ENCODE peak calls at places on chromosome 15, in six cellular contexts. U, M, Z, K, X and H are unnamed samples.

GRCh38 chr15:70504305-70504951 is 258.9 kb downstream of the UACA start:
- DNase-seq in U (no peak), M (peak; percentile 73), Z (peak; percentile 83), K (peak; percentile 71), X (no peak), H (no peak)

GRCh38 chr15:62503451-62503850 is 338.4 kb upstream of the C2CD4B start:
- DNase-seq in U (no peak), M (no peak), Z (peak; percentile 71), K (no peak), X (peak; percentile 42), H (peak; percentile 40)

GRCh38 chr15:89662893-89663673 is 7.8 kb upstream of the KIF7 start:
- DNase-seq in U (no peak), M (peak; percentile 90), Z (peak; percentile 80), K (peak; percentile 77), X (peak; percentile 72), H (no peak)

GRCh38 chr15:80059786-80060489 is 462 bp downstream of the ZFAND6 start:
- DNase-seq in U (peak; percentile 32), M (no peak), Z (peak; percentile 68), K (peak; percentile 82), X (peak; percentile 89), H (peak; percentile 62)

GRCh38 chr15:82875411-82876003 is 66.1 kb downstream of the WHAMM start:
- DNase-seq in U (no peak), M (no peak), Z (no peak), K (no peak), X (no peak), H (no peak)

GRCh38 chr15:101514318-101514717 is 24.8 kb upstream of the PCSK6 start:
- DNase-seq in U (no peak), M (no peak), Z (no peak), K (no peak), X (no peak), H (no peak)

GRCh38 chr15:44010114-44010513 is 183.3 kb downstream of the WDR76 start:
- DNase-seq in U (no peak), M (no peak), Z (no peak), K (no peak), X (no peak), H (no peak)

GRCh38 chr15:56805466-56806146 is 72.3 kb upstream of the ZNF280D start:
- DNase-seq in U (peak; percentile 65), M (peak; percentile 66), Z (no peak), K (no peak), X (peak; percentile 14), H (no peak)

GRCh38 chr15:58398643-58399042 is 33.1 kb upstream of the LIPC start:
- DNase-seq in U (no peak), M (no peak), Z (no peak), K (no peak), X (no peak), H (no peak)

GRCh38 chr15:63655683-63656372 is 58.6 kb downstream of the FBXL22 start:
- DNase-seq in U (no peak), M (no peak), Z (no peak), K (no peak), X (no peak), H (no peak)

GRCh38 chr15:66224946-66225345 is 28.6 kb downstream of the MEGF11 start:
- DNase-seq in U (no peak), M (no peak), Z (no peak), K (no peak), X (no peak), H (no peak)

GRCh38 chr15:59369597-59369996 is 3.1 kb downstream of the MYO1E start:
- DNase-seq in U (no peak), M (no peak), Z (no peak), K (no peak), X (no peak), H (no peak)

GRCh38 chr15:44137750-44138149 is 57.3 kb downstream of the FRMD5 start:
- DNase-seq in U (no peak), M (no peak), Z (no peak), K (no peak), X (no peak), H (no peak)

GRCh38 chr15:77138167-77138522 is 67.2 kb upstream of the TSPAN3 start:
- DNase-seq in U (no peak), M (no peak), Z (no peak), K (no peak), X (no peak), H (no peak)

GRCh38 chr15:89200182-89200581 is 21.2 kb downstream of the RLBP1 start:
- DNase-seq in U (no peak), M (no peak), Z (no peak), K (no peak), X (no peak), H (no peak)

GRCh38 chr15:101494251-101494796 is 4.8 kb upstream of the PCSK6 start:
- DNase-seq in U (no peak), M (no peak), Z (no peak), K (no peak), X (peak; percentile 2), H (no peak)

GRCh38 chr15:56608993-56609392 is 124.3 kb downstream of the ZNF280D start:
- DNase-seq in U (no peak), M (no peak), Z (no peak), K (no peak), X (no peak), H (no peak)

GRCh38 chr15:101810451-101810850 is 1.6 kb upstream of the OR4F15 start:
- DNase-seq in U (no peak), M (no peak), Z (no peak), K (no peak), X (no peak), H (no peak)

GRCh38 chr15:59352683-59353082 is 20.0 kb downstream of the MYO1E start:
- DNase-seq in U (no peak), M (no peak), Z (no peak), K (no peak), X (no peak), H (no peak)

GRCh38 chr15:63076136-63077005 is 33.8 kb downstream of the TPM1 start:
- DNase-seq in U (no peak), M (no peak), Z (no peak), K (no peak), X (no peak), H (no peak)

GRCh38 chr15:101613130-101614000 is 38.8 kb downstream of the TM2D3 start:
- DNase-seq in U (no peak), M (peak; percentile 74), Z (peak; percentile 85), K (peak; percentile 86), X (peak; percentile 80), H (no peak)

GRCh38 chr15:31004220-31004733 is 12.8 kb upstream of the MTMR10 start:
- DNase-seq in U (no peak), M (no peak), Z (no peak), K (no peak), X (no peak), H (no peak)

GRCh38 chr15:91258436-91258779 is 158.4 kb downstream of the SV2B start:
- DNase-seq in U (no peak), M (no peak), Z (no peak), K (no peak), X (no peak), H (no peak)

GRCh38 chr15:36579792-36580431 is 486 bp downstream of the CDIN1 start:
- DNase-seq in U (no peak), M (no peak), Z (peak; percentile 70), K (no peak), X (peak; percentile 33), H (no peak)

DNA sequence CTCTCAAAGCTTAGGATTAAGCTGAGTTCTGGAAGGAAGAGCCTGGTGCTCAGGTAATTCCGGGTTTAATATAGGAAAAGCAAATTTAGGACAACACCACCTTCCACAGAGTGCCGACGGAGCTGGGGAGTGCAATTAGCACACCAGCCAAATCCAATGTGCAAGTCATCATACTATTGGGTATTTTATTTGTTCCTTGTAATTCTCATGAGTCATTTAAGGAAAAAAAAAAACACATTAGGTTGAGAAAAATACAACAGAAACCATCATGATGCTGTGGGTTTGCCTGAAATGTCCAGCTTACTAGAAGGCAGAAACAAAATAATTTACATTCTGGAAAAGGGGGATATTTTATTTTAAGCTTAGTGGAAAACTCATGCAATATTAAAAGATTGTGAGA is 271.8 kb downstream of the OCA2 start:
- DNase-seq in U (no peak), M (no peak), Z (no peak), K (no peak), X (no peak), H (no peak)
- H3K4me3 ChIP-seq in U (no peak overlapping the region), M (no peak overlapping the region), Z (no peak overlapping the region), K (no peak overlapping the region), X (no peak overlapping the region), H (no peak overlapping the region)

GRCh38 chr15:26472661-26473060 is 300.2 kb downstream of the GABRB3 start:
- DNase-seq in U (no peak), M (no peak), Z (no peak), K (no peak), X (no peak), H (no peak)
- H3K9me3 ChIP-seq in U (peaks cover 33% of the 10 kb centered on the region), M (peaks cover 8% of the 10 kb centered on the region), Z (no peaks in the 10 kb centered on the region), K (no peaks in the 10 kb centered on the region), X (no peaks in the 10 kb centered on the region), H (no peaks in the 10 kb centered on the region)

DNA sequence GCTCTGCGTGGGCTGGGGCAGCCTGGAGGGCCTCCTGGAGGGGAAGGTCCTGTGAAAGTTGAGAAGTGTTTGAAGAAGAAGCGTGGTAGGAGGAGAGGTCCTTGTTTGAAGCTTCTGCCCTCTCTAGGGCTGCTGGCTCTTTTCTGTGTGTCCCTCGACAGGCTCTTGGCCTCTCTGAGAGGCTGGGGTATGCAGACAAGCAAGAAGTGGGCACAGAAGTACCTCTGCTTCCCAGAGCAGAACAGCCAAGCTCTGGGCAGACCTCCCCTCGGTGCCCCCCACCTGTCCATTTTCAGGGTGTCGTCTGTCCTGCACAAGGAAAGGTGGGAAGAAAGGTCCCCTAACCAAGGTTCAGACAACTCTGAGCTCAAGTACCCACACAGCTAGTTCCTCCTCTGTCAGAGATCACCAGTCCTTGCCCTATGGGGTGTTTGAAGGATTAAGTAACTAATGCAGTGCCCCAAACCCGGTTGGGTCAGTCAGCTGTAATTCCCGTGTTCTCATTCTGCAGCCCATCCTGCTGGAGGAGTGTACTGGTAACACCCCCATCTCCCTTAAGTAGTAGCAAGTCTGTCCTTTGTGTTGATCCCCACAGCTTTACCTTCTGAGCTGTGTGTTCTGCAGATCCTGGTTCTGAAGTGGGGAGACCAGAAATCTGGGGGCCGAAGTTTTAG is 6.3 kb downstream of the CSK start:
- DNase-seq in U (no peak), M (no peak), Z (no peak), K (no peak), X (no peak), H (no peak)
- H3K4me3 ChIP-seq in U (no peak overlapping the region), M (no peak overlapping the region), Z (no peak overlapping the region), K (no peak overlapping the region), X (no peak overlapping the region), H (no peak overlapping the region)

DNA sequence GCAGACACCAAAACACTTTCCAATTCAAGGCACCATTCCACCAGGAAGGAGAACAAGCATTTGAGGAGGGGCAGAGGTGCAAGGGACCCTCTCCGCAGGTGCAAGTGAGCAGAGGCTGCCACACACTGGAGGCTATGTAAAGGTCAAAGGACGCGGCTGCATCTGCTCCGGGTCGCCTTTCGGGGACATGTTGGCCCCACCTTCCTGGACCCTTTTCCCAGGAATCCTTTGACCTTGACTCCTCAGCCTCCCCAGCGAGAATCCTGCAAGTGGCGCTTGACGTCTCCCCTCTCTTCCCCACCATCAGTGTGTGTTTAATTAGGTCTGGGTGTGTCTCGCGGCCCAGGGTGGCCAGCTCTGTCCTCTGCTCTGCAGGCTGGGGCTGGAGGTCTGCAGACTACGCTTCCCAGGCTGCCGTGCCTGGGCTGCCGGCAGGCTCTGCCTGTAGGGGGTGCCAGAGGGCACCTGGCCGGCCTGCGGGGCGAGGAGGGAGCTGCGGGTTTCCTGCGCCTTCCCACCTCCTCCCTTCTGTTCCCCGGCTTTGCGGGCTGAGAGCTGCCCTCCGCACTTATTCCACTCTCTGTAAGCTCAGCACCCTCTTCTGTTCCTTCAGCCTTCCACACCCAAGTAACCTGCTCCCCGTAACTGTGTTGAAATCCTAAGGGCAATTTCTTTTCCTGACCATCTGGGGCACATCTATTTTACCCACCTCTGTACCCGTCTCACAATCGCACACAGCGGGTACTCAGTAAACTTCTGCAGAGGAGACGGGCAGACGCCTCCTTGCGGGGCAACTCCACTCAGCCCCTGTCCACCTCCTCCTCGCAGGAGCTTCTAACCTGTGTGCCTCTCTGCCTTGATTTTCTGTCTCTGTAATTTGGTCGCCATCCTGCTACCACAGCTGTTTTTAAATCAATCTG is 129.8 kb downstream of the NSMCE3 start:
- DNase-seq in U (peak; percentile 16), M (no peak), Z (no peak), K (peak; percentile 19), X (peak; percentile 81), H (peak; percentile 47)
- H3K9me3 ChIP-seq in U (no peaks in the 10 kb centered on the region), M (no peaks in the 10 kb centered on the region), Z (no peaks in the 10 kb centered on the region), K (no peaks in the 10 kb centered on the region), X (no peaks in the 10 kb centered on the region), H (no peaks in the 10 kb centered on the region)